ENCODE peak calls at places on chromosomes 11 and 22, in seven cellular contexts. T, B, A, X, L, D and S are unnamed samples.

GRCh38 chr11:108620958-108621772 is 27.6 kb upstream of the EXPH5 start:
- DNase-seq in T (peak), B (no peak), A (no peak), X (no peak), L (no peak), D (no peak), S (peak)

GRCh38 chr22:21796863-21797262 is 61.3 kb upstream of the YPEL1 start:
- DNase-seq in T (no peak), B (no peak), A (no peak), X (no peak), L (no peak), D (no peak), S (no peak)

GRCh38 chr11:120306519-120307242 is 18.4 kb upstream of the TLCD5 start:
- DNase-seq in T (peak), B (no peak), A (peak), X (no peak), L (peak), D (peak), S (peak)

GRCh38 chr11:70675697-70676374 is 277.5 kb downstream of the CTTN start:
- DNase-seq in T (no peak), B (no peak), A (no peak), X (no peak), L (no peak), D (no peak), S (peak)

GRCh38 chr11:61061081-61061826 is 41.0 kb upstream of the CD5 start:
- DNase-seq in T (no peak), B (no peak), A (no peak), X (no peak), L (peak), D (peak), S (no peak)

GRCh38 chr11:2777871-2778629 is 78.3 kb upstream of the KCNQ1OT1 start:
- DNase-seq in T (no peak), B (no peak), A (no peak), X (peak), L (peak), D (no peak), S (no peak)

GRCh38 chr11:58618215-58618614 is 4.2 kb upstream of the CNTF start:
- DNase-seq in T (no peak), B (no peak), A (peak), X (no peak), L (no peak), D (no peak), S (no peak)

GRCh38 chr22:44049369-44050231 is 25.5 kb downstream of the PARVB start:
- DNase-seq in T (no peak), B (no peak), A (peak), X (no peak), L (no peak), D (no peak), S (no peak)

GRCh38 chr22:50271519-50271970 is 1.4 kb upstream of the MAPK11 start:
- DNase-seq in T (peak), B (peak), A (peak), X (peak), L (peak), D (peak), S (peak)

GRCh38 chr22:24156915-24157782 is 24.1 kb upstream of the SUSD2 start:
- DNase-seq in T (peak), B (peak), A (peak), X (peak), L (peak), D (peak), S (peak)

GRCh38 chr22:24567668-24568067 is 11.9 kb downstream of the SNRPD3 start:
- DNase-seq in T (no peak), B (no peak), A (no peak), X (no peak), L (no peak), D (no peak), S (no peak)

GRCh38 chr11:2342981-2343380 is 34.1 kb upstream of the CD81 start:
- DNase-seq in T (peak), B (no peak), A (no peak), X (no peak), L (no peak), D (no peak), S (no peak)

GRCh38 chr11:35165416-35166368 is 26.7 kb downstream of the CD44 start:
- DNase-seq in T (peak), B (no peak), A (no peak), X (no peak), L (no peak), D (peak), S (peak)

GRCh38 chr11:127191689-127192088 is 191.1 kb upstream of the KIRREL3 start:
- DNase-seq in T (no peak), B (no peak), A (no peak), X (no peak), L (no peak), D (no peak), S (no peak)

GRCh38 chr22:37896181-37896592 is 9.9 kb upstream of the MICALL1 start:
- DNase-seq in T (peak), B (no peak), A (peak), X (no peak), L (peak), D (peak), S (peak)

GRCh38 chr11:35814720-35815305 is 129.0 kb upstream of the LDLRAD3 start:
- DNase-seq in T (peak), B (no peak), A (no peak), X (no peak), L (no peak), D (no peak), S (no peak)

GRCh38 chr22:21762712-21763581 is 27.4 kb upstream of the YPEL1 start:
- DNase-seq in T (no peak), B (no peak), A (no peak), X (no peak), L (no peak), D (no peak), S (no peak)

GRCh38 chr22:29617922-29618629 is 14.6 kb downstream of the NF2 start:
- DNase-seq in T (peak), B (no peak), A (no peak), X (no peak), L (no peak), D (peak), S (peak)

GRCh38 chr22:49655168-49655812 is 172.4 kb downstream of the BRD1 start:
- DNase-seq in T (no peak), B (no peak), A (no peak), X (no peak), L (no peak), D (no peak), S (no peak)

GRCh38 chr22:40051322-40051721 is 56.6 kb downstream of the FAM83F start:
- DNase-seq in T (no peak), B (no peak), A (no peak), X (no peak), L (no peak), D (no peak), S (peak)

GRCh38 chr11:117438371-117439000 is 110.8 kb downstream of the CEP164 start:
- DNase-seq in T (peak), B (no peak), A (no peak), X (no peak), L (no peak), D (peak), S (no peak)

GRCh38 chr22:50701428-50702154 is 29.0 kb downstream of the SHANK3 start:
- DNase-seq in T (no peak), B (no peak), A (no peak), X (no peak), L (no peak), D (no peak), S (no peak)

GRCh38 chr11:116513894-116514293 is 258.9 kb downstream of the BUD13 start:
- DNase-seq in T (peak), B (peak), A (peak), X (peak), L (peak), D (peak), S (no peak)

GRCh38 chr11:112345166-112345565 is 84.5 kb upstream of the PLET1 start:
- DNase-seq in T (no peak), B (no peak), A (no peak), X (no peak), L (no peak), D (no peak), S (peak)

GRCh38 chr11:8683115-8683807 is 669 bp downstream of the RPL27A start:
- DNase-seq in T (no peak), B (no peak), A (peak), X (no peak), L (no peak), D (peak), S (no peak)

GRCh38 chr11:76721755-76722677 is 51.5 kb upstream of the LRRC32 start:
- DNase-seq in T (peak), B (peak), A (peak), X (peak), L (peak), D (peak), S (peak)

GRCh38 chr11:126332221-126332711 is 23.2 kb upstream of the ST3GAL4 start:
- DNase-seq in T (peak), B (no peak), A (no peak), X (no peak), L (no peak), D (no peak), S (peak)

GRCh38 chr11:120391297-120391696 is 55.1 kb downstream of the ARHGEF12 start:
- DNase-seq in T (no peak), B (peak), A (peak), X (no peak), L (no peak), D (no peak), S (peak)

GRCh38 chr11:104003491-104003890 is 32.9 kb upstream of the DDI1 start:
- DNase-seq in T (peak), B (no peak), A (no peak), X (no peak), L (no peak), D (no peak), S (peak)

GRCh38 chr11:101444164-101444563 is 139.6 kb downstream of the TRPC6 start:
- DNase-seq in T (no peak), B (no peak), A (no peak), X (no peak), L (no peak), D (no peak), S (no peak)
- H4K8ac ChIP-seq in T (no peak), B (no peak), A (no peak), X (no peak), L (no peak), D (no peak), S (no peak)

GRCh38 chr11:67645521-67646457 is 4.7 kb downstream of the ACY3 start:
- DNase-seq in T (no peak), B (no peak), A (peak), X (peak), L (peak), D (no peak), S (no peak)

GRCh38 chr11:67642490-67643120 is 3.0 kb upstream of the TBX10 start:
- DNase-seq in T (no peak), B (no peak), A (no peak), X (no peak), L (no peak), D (no peak), S (no peak)

GRCh38 chr11:67646535-67647336 is 3.8 kb downstream of the ACY3 start:
- DNase-seq in T (no peak), B (no peak), A (no peak), X (no peak), L (peak), D (no peak), S (no peak)

GRCh38 chr11:67644042-67644441 is 4.5 kb upstream of the TBX10 start:
- DNase-seq in T (no peak), B (no peak), A (peak), X (peak), L (peak), D (peak), S (no peak)

GRCh38 chr11:67644472-67645418 is 5.2 kb upstream of the TBX10 start:
- DNase-seq in T (no peak), B (no peak), A (no peak), X (peak), L (peak), D (no peak), S (no peak)
- H4K8ac ChIP-seq in T (no peak), B (no peak), A (no peak), X (peak), L (no peak), D (no peak), S (no peak)

GRCh38 chr11:89612111-89612510 is 98.0 kb upstream of the TRIM77 start:
- DNase-seq in T (no peak), B (no peak), A (no peak), X (no peak), L (no peak), D (no peak), S (no peak)
- H4K8ac ChIP-seq in T (no peak), B (no peak), A (no peak), X (no peak), L (no peak), D (no peak), S (no peak)

DNA sequence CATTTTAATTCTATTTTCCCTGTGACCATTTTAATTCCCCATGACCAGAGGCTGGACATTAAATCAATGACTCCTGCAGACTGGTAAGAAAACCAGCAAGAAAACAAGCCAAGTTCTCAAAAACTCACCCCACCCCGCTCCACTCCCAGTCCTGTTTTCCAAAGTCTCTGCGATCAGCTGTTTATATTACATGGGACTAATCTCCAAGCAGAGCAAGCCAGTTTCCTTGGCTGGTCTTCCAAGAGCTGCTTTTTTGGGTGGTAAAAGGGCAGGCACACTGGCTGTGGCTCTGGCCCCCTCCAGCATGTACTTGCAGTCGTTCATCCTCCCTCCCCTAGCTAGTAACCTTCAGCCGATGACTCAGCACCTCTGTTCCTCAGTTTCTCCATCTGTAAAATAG is 97.9 kb downstream of the RRAS2 start:
- DNase-seq in T (no peak), B (no peak), A (no peak), X (peak), L (no peak), D (no peak), S (no peak)
- H4K8ac ChIP-seq in T (no peak), B (no peak), A (no peak), X (no peak), L (no peak), D (no peak), S (no peak)

DNA sequence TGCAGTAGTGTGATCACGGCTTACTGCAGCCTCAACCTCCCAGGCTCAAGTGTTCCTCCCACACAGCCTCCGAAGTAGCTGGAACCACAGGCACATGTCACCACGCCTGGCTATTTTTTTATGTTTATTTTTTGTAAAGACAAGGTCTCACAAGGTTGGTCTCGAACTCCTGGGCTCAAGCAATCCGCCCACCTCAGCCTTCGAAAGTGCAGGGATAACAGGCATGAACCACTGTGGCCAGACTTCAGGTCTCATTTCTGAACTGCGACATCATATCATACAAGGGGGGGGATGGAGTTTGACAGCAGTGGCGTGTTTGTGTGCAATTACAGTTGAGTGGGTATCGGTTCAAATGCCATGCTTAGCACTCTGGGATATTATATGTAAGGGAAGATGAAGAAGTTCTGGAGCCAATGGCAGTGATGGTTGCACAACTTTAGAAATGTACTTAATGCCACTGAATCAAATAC is 6.9 kb downstream of the NAALADL1 start:
- DNase-seq in T (no peak), B (no peak), A (no peak), X (no peak), L (no peak), D (no peak), S (no peak)
- H4K8ac ChIP-seq in T (no peak), B (no peak), A (no peak), X (no peak), L (no peak), D (no peak), S (no peak)

DNA sequence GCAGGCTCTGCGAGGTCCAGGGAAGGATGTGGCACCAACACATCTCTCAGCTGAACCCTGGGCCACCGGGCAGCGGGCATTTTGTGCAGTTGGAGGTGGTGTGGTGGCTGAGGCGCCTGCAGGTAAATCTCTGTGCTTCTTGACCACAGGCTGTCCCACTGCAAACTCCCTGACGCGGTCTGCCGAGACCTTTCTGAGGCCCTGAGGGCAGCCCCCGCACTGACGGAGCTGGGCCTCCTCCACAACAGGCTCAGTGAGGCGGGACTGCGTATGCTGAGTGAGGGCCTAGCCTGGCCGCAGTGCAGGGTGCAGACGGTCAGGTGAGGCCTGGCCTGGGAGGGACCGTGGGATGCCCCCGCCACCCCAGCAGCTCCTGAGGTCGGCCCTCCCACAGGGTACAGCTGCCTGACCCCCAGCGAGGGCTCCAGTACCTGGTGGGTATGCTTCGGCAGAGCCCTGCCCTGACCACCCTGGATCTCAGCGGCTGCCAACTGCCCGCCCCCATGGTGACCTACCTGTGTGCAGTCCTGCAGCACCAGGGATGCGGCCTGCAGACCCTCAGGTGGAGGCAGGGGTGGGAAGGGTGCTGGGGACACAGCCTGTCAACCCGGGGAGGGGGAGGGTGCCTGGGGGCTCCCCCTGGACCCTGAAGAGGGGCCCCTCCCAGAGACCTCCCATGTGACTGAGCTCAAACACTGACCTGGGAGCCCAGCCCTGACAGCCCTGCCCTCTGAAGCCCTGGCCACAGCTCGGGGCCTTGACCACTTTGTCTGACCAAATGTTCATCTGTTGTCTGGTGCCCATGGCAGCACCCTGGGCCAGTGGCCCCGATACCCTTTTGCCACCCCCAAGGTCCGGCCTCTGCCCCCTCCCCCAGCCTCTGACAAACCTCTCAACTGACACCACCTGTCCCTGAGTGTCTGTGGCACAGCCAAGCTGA is 4.6 kb upstream of the PGGHG start:
- DNase-seq in T (no peak), B (no peak), A (no peak), X (peak), L (peak), D (no peak), S (no peak)
- H4K8ac ChIP-seq in T (no peak), B (no peak), A (no peak), X (peak), L (no peak), D (no peak), S (no peak)